ENCODE peak calls at places on chromosomes 4 and X, in four cellular contexts. One of them, this sample, is unnamed.

GRCh38 chr4:80115368-80116181 is 42.5 kb upstream of the ANTXR2 start:
- DNase-seq in bronchial epithelial cell: no peak
- DNase-seq in endothelial cell: no peak
- DNase-seq in OCI-LY7: no peak
- DNase-seq in this sample: no peak

GRCh38 chrX:40471965-40472648 is 108.7 kb upstream of the ATP6AP2 start:
- DNase-seq in bronchial epithelial cell: peak
- DNase-seq in endothelial cell: no peak
- DNase-seq in OCI-LY7: peak
- DNase-seq in this sample: peak

GRCh38 chrX:129606918-129607317 is 47.8 kb downstream of the APLN start:
- DNase-seq in bronchial epithelial cell: peak
- DNase-seq in endothelial cell: peak
- DNase-seq in OCI-LY7: peak
- DNase-seq in this sample: peak

GRCh38 chr4:41957634-41958033 is 22.4 kb downstream of the TMEM33 start:
- DNase-seq in bronchial epithelial cell: peak
- DNase-seq in endothelial cell: no peak
- DNase-seq in OCI-LY7: peak
- DNase-seq in this sample: peak

GRCh38 chrX:153744210-153745066 is 19.6 kb upstream of the PLXNB3 start:
- DNase-seq in bronchial epithelial cell: no peak
- DNase-seq in endothelial cell: no peak
- DNase-seq in OCI-LY7: no peak
- DNase-seq in this sample: no peak

GRCh38 chr4:10066206-10066605 is 44.9 kb upstream of the SLC2A9 start:
- DNase-seq in bronchial epithelial cell: no peak
- DNase-seq in endothelial cell: no peak
- DNase-seq in OCI-LY7: no peak
- DNase-seq in this sample: no peak

GRCh38 chrX:40683245-40683644 is 35.9 kb upstream of the CXorf38 start:
- DNase-seq in bronchial epithelial cell: no peak
- DNase-seq in endothelial cell: no peak
- DNase-seq in OCI-LY7: no peak
- DNase-seq in this sample: no peak

GRCh38 chr4:158065176-158065575 is 107.6 kb downstream of the GASK1B start:
- DNase-seq in bronchial epithelial cell: no peak
- DNase-seq in endothelial cell: no peak
- DNase-seq in OCI-LY7: no peak
- DNase-seq in this sample: no peak

GRCh38 chr4:82861529-82861928 is 29.4 kb downstream of the SEC31A start:
- DNase-seq in bronchial epithelial cell: no peak
- DNase-seq in endothelial cell: no peak
- DNase-seq in OCI-LY7: no peak
- DNase-seq in this sample: no peak

GRCh38 chrX:72141372-72142004 is 9.8 kb upstream of the RTL5 start:
- DNase-seq in bronchial epithelial cell: peak
- DNase-seq in endothelial cell: no peak
- DNase-seq in OCI-LY7: no peak
- DNase-seq in this sample: no peak